ENCODE peak calls at places on chromosomes 3 and 15, in five cellular contexts. J, F, H, Q and S are unnamed samples.
A peak's percentile ranks its signal among the peaks of the same experiment; 100 is the strongest.

GRCh38 chr3:25582242-25582641 is 82.5 kb downstream of the TOP2B start:
- DNase-seq in J (no peak), F (no peak), H (no peak), Q (no peak), S (peak; percentile 41)

GRCh38 chr3:38059148-38059547 is 20.1 kb downstream of the DLEC1 start:
- DNase-seq in J (no peak), F (no peak), H (no peak), Q (no peak), S (no peak)

GRCh38 chr15:40664909-40665308 is 30.1 kb upstream of the RAD51 start:
- DNase-seq in J (no peak), F (no peak), H (no peak), Q (no peak), S (no peak)

GRCh38 chr3:186515115-186515514 is 29.1 kb downstream of the CRYGS start:
- DNase-seq in J (no peak), F (no peak), H (no peak), Q (no peak), S (no peak)

GRCh38 chr3:132222868-132223538 is 94.2 kb upstream of the ACP3 start:
- DNase-seq in J (no peak), F (no peak), H (no peak), Q (no peak), S (no peak)

GRCh38 chr3:100010087-100010417 is 104.2 kb downstream of the FILIP1L start:
- DNase-seq in J (no peak), F (no peak), H (no peak), Q (no peak), S (no peak)

GRCh38 chr3:129795596-129795995 is 97.9 kb downstream of the TMCC1 start:
- DNase-seq in J (no peak), F (no peak), H (no peak), Q (no peak), S (no peak)

GRCh38 chr3:54237788-54238502 is 115.6 kb downstream of the CACNA2D3 start:
- DNase-seq in J (no peak), F (no peak), H (no peak), Q (no peak), S (no peak)

GRCh38 chr15:45205192-45205591 is 17.4 kb upstream of the SHF start:
- DNase-seq in J (no peak), F (peak; percentile 76), H (peak; percentile 61), Q (no peak), S (peak; percentile 20)

GRCh38 chr15:74633781-74634180 is 18.1 kb downstream of the CLK3 start:
- DNase-seq in J (no peak), F (no peak), H (no peak), Q (no peak), S (no peak)

GRCh38 chr15:76312540-76313174 is 1.4 kb upstream of the ETFA start:
- DNase-seq in J (no peak), F (no peak), H (no peak), Q (no peak), S (no peak)

GRCh38 chr3:114144909-114145688 is 33.8 kb downstream of the DRD3 start:
- DNase-seq in J (no peak), F (no peak), H (no peak), Q (no peak), S (peak; percentile 59)

GRCh38 chr15:45023659-45024320 is 795 bp downstream of the SORD start:
- DNase-seq in J (no peak), F (no peak), H (no peak), Q (no peak), S (no peak)

GRCh38 chr3:38109580-38110313 is 27.2 kb downstream of the ACAA1 start:
- DNase-seq in J (peak; percentile 16), F (no peak), H (no peak), Q (peak; percentile 66), S (no peak)

GRCh38 chr15:82916161-82916952 is 36.2 kb downstream of the HOMER2 start:
- DNase-seq in J (no peak), F (no peak), H (no peak), Q (no peak), S (no peak)

GRCh38 chr3:187808466-187809291 is 63.4 kb upstream of the BCL6 start:
- DNase-seq in J (no peak), F (peak; percentile 25), H (no peak), Q (no peak), S (no peak)

GRCh38 chr15:91529534-91529933 is 324.0 kb upstream of the SLCO3A1 start:
- DNase-seq in J (no peak), F (no peak), H (no peak), Q (no peak), S (no peak)

GRCh38 chr3:168053115-168053514 is 42.6 kb downstream of the GOLIM4 start:
- DNase-seq in J (no peak), F (no peak), H (no peak), Q (no peak), S (no peak)
- TF ChIP-seq CTCF in J (no peak), F (no peak), H (peak; percentile 24), Q (no peak), S (peak; percentile 11)

DNA sequence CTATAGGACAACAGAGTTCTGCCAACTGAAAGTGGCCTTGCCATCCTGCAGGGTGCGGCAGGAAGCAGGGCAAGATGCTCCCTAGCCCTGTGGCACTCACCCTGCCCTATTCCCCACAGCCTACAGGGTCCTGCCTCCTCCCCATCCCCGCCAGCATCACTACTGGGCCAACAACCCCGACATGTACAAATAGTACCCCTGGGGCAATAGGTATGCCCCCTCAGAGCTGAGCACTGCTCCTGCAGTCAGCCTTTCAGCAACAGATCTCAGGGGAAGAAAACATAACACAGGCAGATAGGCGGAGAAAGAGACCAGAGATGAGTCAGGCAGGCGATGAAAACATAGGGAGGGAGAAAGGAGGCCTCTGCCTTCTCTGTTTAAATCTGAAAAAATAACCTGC is 74.7 kb downstream of the XXYLT1 start:
- DNase-seq in J (no peak), F (no peak), H (no peak), Q (no peak), S (no peak)
- TF ChIP-seq CTCF in J (no peak), F (no peak), H (no peak), Q (no peak), S (no peak)

GRCh38 chr3:73094127-73094526 is 32.7 kb downstream of the EBLN2 start:
- DNase-seq in J (no peak), F (no peak), H (no peak), Q (no peak), S (peak; percentile 20)
- TF ChIP-seq CTCF in J (no peak), F (peak; percentile 45), H (no peak), Q (no peak), S (no peak)

GRCh38 chr3:120418866-120419490 is 31.8 kb downstream of the FSTL1 start:
- DNase-seq in J (no peak), F (peak; percentile 42), H (peak; percentile 46), Q (no peak), S (no peak)
- TF ChIP-seq CTCF in J (no peak), F (no peak), H (peak; percentile 53), Q (no peak), S (peak; percentile 23)

GRCh38 chr3:16945330-16945729 is 60.6 kb downstream of the PLCL2 start:
- DNase-seq in J (no peak), F (no peak), H (no peak), Q (no peak), S (peak; percentile 3)
- TF ChIP-seq CTCF in J (no peak), F (no peak), H (no peak), Q (no peak), S (no peak)

DNA sequence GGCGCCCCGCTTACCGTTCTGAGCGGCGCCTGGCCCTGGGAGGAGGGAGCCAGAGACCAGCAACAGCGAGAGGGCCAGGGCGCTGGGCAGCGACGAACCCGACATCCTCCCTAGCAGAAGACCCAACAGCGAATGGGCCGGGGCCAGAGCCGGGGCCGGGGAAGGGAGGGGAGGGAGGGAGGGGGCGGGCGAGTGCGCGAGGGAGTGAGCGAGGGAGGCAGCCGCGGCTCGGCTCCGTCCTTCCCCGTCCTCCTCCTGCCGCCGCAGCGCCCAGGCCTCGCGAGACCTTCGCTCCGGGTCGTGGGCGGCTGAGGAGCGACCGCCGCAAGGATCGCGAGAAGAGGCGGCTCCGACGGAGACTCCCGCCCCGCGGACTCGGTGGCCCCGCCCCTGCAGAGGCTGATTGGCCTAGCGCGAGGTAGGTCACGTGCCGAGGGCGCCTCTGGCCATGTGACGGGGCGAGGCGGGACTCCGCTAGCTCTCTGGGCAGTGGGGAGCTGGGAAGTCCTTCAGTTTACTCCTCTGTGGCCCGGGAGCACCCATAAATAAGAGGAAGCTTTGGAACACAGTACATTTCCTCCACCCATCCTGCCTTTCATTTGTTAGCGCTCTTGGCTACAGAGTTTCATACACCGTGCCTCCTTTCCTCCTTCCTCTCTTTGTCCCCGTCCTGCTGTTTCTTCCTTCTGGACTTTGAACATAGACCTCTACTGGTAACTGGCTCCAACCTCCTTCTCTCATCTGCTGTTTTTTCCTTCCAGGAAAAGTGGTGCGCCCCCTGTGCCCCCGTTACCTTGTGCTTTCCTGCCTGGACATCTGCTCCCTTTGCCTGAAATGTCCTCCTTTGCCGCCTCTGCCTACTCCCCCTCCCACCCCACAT is at the start of gene NPTN:
- DNase-seq in J (peak; percentile 91), F (peak; percentile 100), H (peak; percentile 96), Q (peak; percentile 99), S (peak; percentile 86)
- TF ChIP-seq CTCF in J (no peak), F (no peak), H (peak; percentile 50), Q (no peak), S (no peak)

DNA sequence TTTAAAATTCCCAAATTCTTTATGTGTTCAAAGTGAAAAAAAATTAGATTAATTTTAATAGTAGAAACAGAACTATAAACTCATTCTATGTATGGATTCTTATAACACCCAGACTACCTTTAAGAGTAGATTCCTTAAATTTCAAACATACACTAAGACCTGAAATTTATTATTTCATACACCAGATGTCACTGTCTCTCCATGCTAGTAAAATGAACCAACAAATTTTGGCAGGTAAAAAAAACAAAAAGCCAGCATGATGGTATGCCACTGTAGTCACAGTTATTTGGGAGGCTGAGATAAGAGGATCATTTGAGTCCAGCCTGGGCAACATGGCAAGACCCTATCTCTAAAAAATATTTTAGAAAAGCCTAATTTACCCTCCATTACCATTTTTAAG is 461.3 kb upstream of the NAALADL2 start:
- DNase-seq in J (no peak), F (no peak), H (no peak), Q (no peak), S (peak; percentile 14)
- TF ChIP-seq CTCF in J (no peak), F (no peak), H (peak; percentile 36), Q (no peak), S (peak; percentile 11)

DNA sequence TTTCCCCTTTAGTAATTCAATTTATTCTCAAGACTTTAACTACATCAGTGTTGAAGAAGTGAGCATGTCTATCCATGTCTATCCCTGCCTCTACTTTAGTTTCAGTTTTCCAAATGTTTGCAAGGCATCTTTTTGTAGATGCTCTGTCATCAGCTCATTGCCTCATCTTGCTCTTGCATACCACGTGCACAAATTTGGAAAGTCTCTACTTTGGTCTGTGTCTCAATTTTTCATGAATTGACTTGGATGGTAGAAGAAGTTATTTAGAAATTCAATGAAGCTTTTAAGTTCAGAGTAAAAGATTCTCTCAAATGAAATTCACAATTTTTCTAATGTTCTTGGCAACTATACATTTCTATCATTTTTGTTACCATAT is 55.3 kb downstream of the CLDN1 start:
- DNase-seq in J (no peak), F (no peak), H (no peak), Q (no peak), S (no peak)
- TF ChIP-seq CTCF in J (no peak), F (no peak), H (no peak), Q (no peak), S (no peak)